ENCODE peak calls at places on chromosomes 13 and 19, in seven cellular contexts. One of them, this sample, is unnamed.

GRCh38 chr19:30754162-30754561 is 382.0 kb downstream of the ZNF536 start:
- DNase-seq in CD4-positive, alpha-beta T cell: no peak
- DNase-seq in tibial artery: no peak
- DNase-seq in Peyer's patch: no peak
- DNase-seq in thoracic aorta: no peak
- DNase-seq in A549: no peak
- DNase-seq in pancreas: no peak
- DNase-seq in this sample: no peak

GRCh38 chr19:9909251-9909650 is 27.1 kb downstream of the OLFM2 start:
- DNase-seq in Peyer's patch: no peak
- DNase-seq in A549: no peak
- DNase-seq in CD4-positive, alpha-beta T cell: no peak
- DNase-seq in thoracic aorta: no peak
- DNase-seq in pancreas: no peak
- DNase-seq in tibial artery: no peak
- DNase-seq in this sample: no peak

GRCh38 chr13:30618186-30618937 is 642 bp downstream of the USPL1 start:
- DNase-seq in CD4-positive, alpha-beta T cell: no peak
- DNase-seq in pancreas: peak
- DNase-seq in tibial artery: peak
- DNase-seq in A549: no peak
- DNase-seq in thoracic aorta: no peak
- DNase-seq in Peyer's patch: no peak
- DNase-seq in this sample: peak

GRCh38 chr13:20528451-20528850 is 2.8 kb upstream of the CRYL1 start:
- DNase-seq in CD4-positive, alpha-beta T cell: no peak
- DNase-seq in Peyer's patch: no peak
- DNase-seq in A549: no peak
- DNase-seq in tibial artery: no peak
- DNase-seq in thoracic aorta: no peak
- DNase-seq in pancreas: no peak
- DNase-seq in this sample: no peak

GRCh38 chr19:31070676-31071075 is 278.6 kb downstream of the TSHZ3 start:
- DNase-seq in thoracic aorta: no peak
- DNase-seq in tibial artery: no peak
- DNase-seq in A549: no peak
- DNase-seq in CD4-positive, alpha-beta T cell: no peak
- DNase-seq in Peyer's patch: no peak
- DNase-seq in pancreas: no peak
- DNase-seq in this sample: no peak

GRCh38 chr19:35397064-35397463 is 26.2 kb downstream of the GPR42 start:
- DNase-seq in A549: no peak
- DNase-seq in pancreas: no peak
- DNase-seq in CD4-positive, alpha-beta T cell: no peak
- DNase-seq in thoracic aorta: no peak
- DNase-seq in Peyer's patch: no peak
- DNase-seq in tibial artery: no peak
- DNase-seq in this sample: no peak

GRCh38 chr19:13986348-13986904 is 19.7 kb downstream of the RFX1 start:
- DNase-seq in CD4-positive, alpha-beta T cell: peak
- DNase-seq in Peyer's patch: peak
- DNase-seq in A549: no peak
- DNase-seq in pancreas: peak
- DNase-seq in tibial artery: peak
- DNase-seq in thoracic aorta: peak
- DNase-seq in this sample: peak

GRCh38 chr13:26583662-26584061 is 26.2 kb downstream of the WASF3 start:
- DNase-seq in A549: no peak
- DNase-seq in CD4-positive, alpha-beta T cell: no peak
- DNase-seq in tibial artery: no peak
- DNase-seq in pancreas: no peak
- DNase-seq in Peyer's patch: no peak
- DNase-seq in thoracic aorta: no peak
- DNase-seq in this sample: no peak

GRCh38 chr13:75514080-75515040 is 23.3 kb downstream of the COMMD6 start:
- DNase-seq in CD4-positive, alpha-beta T cell: no peak
- DNase-seq in pancreas: no peak
- DNase-seq in A549: no peak
- DNase-seq in tibial artery: no peak
- DNase-seq in thoracic aorta: no peak
- DNase-seq in Peyer's patch: no peak
- DNase-seq in this sample: no peak

GRCh38 chr19:1221141-1221903 is 15.7 kb downstream of the STK11 start:
- DNase-seq in A549: peak
- DNase-seq in tibial artery: no peak
- DNase-seq in CD4-positive, alpha-beta T cell: no peak
- DNase-seq in Peyer's patch: peak
- DNase-seq in thoracic aorta: no peak
- DNase-seq in pancreas: peak
- DNase-seq in this sample: no peak

GRCh38 chr19:37991176-37991835 is 84.3 kb downstream of the SIPA1L3 start:
- DNase-seq in tibial artery: no peak
- DNase-seq in CD4-positive, alpha-beta T cell: no peak
- DNase-seq in Peyer's patch: no peak
- DNase-seq in pancreas: no peak
- DNase-seq in thoracic aorta: no peak
- DNase-seq in A549: no peak
- DNase-seq in this sample: no peak

GRCh38 chr19:29590278-29590677 is 15.8 kb upstream of the POP4 start:
- DNase-seq in tibial artery: no peak
- DNase-seq in Peyer's patch: no peak
- DNase-seq in pancreas: no peak
- DNase-seq in A549: no peak
- DNase-seq in CD4-positive, alpha-beta T cell: no peak
- DNase-seq in thoracic aorta: no peak
- DNase-seq in this sample: no peak

GRCh38 chr13:109381546-109382180 is 404.7 kb downstream of the IRS2 start:
- DNase-seq in tibial artery: no peak
- DNase-seq in A549: no peak
- DNase-seq in thoracic aorta: no peak
- DNase-seq in pancreas: no peak
- DNase-seq in CD4-positive, alpha-beta T cell: no peak
- DNase-seq in Peyer's patch: no peak
- DNase-seq in this sample: no peak

GRCh38 chr13:99371956-99372355 is 64.8 kb upstream of the GPR183 start:
- DNase-seq in pancreas: no peak
- DNase-seq in Peyer's patch: no peak
- DNase-seq in tibial artery: no peak
- DNase-seq in thoracic aorta: no peak
- DNase-seq in CD4-positive, alpha-beta T cell: peak
- DNase-seq in A549: no peak
- DNase-seq in this sample: no peak

GRCh38 chr13:24505756-24506155 is 6.8 kb downstream of the PARP4 start:
- DNase-seq in Peyer's patch: no peak
- DNase-seq in tibial artery: no peak
- DNase-seq in A549: no peak
- DNase-seq in thoracic aorta: no peak
- DNase-seq in pancreas: no peak
- DNase-seq in CD4-positive, alpha-beta T cell: no peak
- DNase-seq in this sample: no peak

GRCh38 chr19:43820098-43820860 is 6.8 kb upstream of the ZNF283 start:
- DNase-seq in thoracic aorta: no peak
- DNase-seq in tibial artery: no peak
- DNase-seq in pancreas: no peak
- DNase-seq in CD4-positive, alpha-beta T cell: no peak
- DNase-seq in Peyer's patch: no peak
- DNase-seq in A549: peak
- DNase-seq in this sample: no peak

GRCh38 chr19:40366697-40367561 is 18.4 kb downstream of the PLD3 start:
- DNase-seq in CD4-positive, alpha-beta T cell: no peak
- DNase-seq in pancreas: no peak
- DNase-seq in tibial artery: no peak
- DNase-seq in thoracic aorta: no peak
- DNase-seq in A549: peak
- DNase-seq in Peyer's patch: no peak
- DNase-seq in this sample: no peak

GRCh38 chr19:13807421-13808021 is 12.3 kb downstream of the ZSWIM4 start:
- DNase-seq in thoracic aorta: no peak
- DNase-seq in A549: no peak
- DNase-seq in pancreas: no peak
- DNase-seq in tibial artery: no peak
- DNase-seq in CD4-positive, alpha-beta T cell: no peak
- DNase-seq in Peyer's patch: no peak
- DNase-seq in this sample: no peak

GRCh38 chr19:38093587-38093986 is 130.4 kb downstream of the DPF1 start:
- DNase-seq in CD4-positive, alpha-beta T cell: no peak
- DNase-seq in thoracic aorta: no peak
- DNase-seq in Peyer's patch: no peak
- DNase-seq in tibial artery: no peak
- DNase-seq in pancreas: peak
- DNase-seq in A549: no peak
- DNase-seq in this sample: no peak

DNA sequence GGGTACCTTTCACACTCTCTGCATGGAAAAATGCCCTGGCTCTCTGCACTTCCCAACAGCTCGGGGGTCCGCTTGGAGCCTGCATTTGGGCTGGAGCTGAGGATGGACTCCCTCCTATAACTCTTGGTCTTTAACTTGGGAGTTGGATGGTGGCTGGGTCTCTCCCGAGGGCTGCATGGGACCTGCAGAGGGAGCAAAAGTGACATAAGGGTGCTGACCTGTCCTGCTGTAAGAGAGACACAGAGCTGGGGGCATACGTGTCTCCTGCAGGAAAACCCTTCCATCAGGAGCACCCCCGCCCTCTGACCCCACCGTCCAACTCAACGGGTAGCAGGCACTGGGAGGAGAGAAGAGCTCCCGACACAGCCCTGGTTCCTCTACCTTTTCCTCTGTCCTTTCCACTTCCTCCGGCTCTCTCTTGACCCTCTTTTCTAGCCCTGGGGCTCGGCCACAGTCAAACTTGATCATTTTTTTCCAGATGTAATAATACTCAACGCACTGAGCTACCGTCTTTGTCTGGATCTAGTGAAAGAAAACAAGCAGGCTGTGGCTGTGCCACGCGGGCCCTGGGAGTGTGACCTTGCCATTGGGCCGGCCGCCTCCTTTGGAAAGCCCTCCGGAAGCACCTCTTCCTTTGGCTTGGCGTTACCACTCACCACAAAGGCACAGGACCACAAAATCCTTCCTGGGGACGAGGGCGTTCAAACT is 6.8 kb upstream of the NAPA start:
- DNase-seq in pancreas: no peak
- DNase-seq in CD4-positive, alpha-beta T cell: no peak
- DNase-seq in A549: no peak
- DNase-seq in Peyer's patch: no peak
- DNase-seq in tibial artery: no peak
- DNase-seq in thoracic aorta: no peak
- DNase-seq in this sample: no peak
- TF ChIP-seq CTCF in pancreas: no peak
- TF ChIP-seq CTCF in CD4-positive, alpha-beta T cell: no peak
- TF ChIP-seq CTCF in A549: no peak
- TF ChIP-seq CTCF in Peyer's patch: no peak
- TF ChIP-seq CTCF in tibial artery: no peak
- TF ChIP-seq CTCF in thoracic aorta: no peak
- TF ChIP-seq CTCF in this sample: no peak

GRCh38 chr19:18306209-18306902 is 16.5 kb downstream of the LSM4 start:
- DNase-seq in A549: no peak
- DNase-seq in Peyer's patch: no peak
- DNase-seq in tibial artery: no peak
- DNase-seq in pancreas: no peak
- DNase-seq in CD4-positive, alpha-beta T cell: no peak
- DNase-seq in thoracic aorta: no peak
- DNase-seq in this sample: no peak

GRCh38 chr19:18304194-18304495 is 18.7 kb downstream of the LSM4 start:
- DNase-seq in thoracic aorta: no peak
- DNase-seq in pancreas: no peak
- DNase-seq in A549: no peak
- DNase-seq in Peyer's patch: peak
- DNase-seq in CD4-positive, alpha-beta T cell: no peak
- DNase-seq in tibial artery: peak
- DNase-seq in this sample: peak

GRCh38 chr19:18301718-18302111 is 20.3 kb upstream of the JUND start:
- DNase-seq in Peyer's patch: no peak
- DNase-seq in CD4-positive, alpha-beta T cell: no peak
- DNase-seq in thoracic aorta: no peak
- DNase-seq in pancreas: no peak
- DNase-seq in A549: no peak
- DNase-seq in tibial artery: no peak
- DNase-seq in this sample: no peak

GRCh38 chr19:18306903-18307681 is 15.8 kb downstream of the LSM4 start:
- DNase-seq in tibial artery: no peak
- DNase-seq in thoracic aorta: no peak
- DNase-seq in A549: no peak
- DNase-seq in CD4-positive, alpha-beta T cell: no peak
- DNase-seq in pancreas: no peak
- DNase-seq in Peyer's patch: peak
- DNase-seq in this sample: no peak

DNA sequence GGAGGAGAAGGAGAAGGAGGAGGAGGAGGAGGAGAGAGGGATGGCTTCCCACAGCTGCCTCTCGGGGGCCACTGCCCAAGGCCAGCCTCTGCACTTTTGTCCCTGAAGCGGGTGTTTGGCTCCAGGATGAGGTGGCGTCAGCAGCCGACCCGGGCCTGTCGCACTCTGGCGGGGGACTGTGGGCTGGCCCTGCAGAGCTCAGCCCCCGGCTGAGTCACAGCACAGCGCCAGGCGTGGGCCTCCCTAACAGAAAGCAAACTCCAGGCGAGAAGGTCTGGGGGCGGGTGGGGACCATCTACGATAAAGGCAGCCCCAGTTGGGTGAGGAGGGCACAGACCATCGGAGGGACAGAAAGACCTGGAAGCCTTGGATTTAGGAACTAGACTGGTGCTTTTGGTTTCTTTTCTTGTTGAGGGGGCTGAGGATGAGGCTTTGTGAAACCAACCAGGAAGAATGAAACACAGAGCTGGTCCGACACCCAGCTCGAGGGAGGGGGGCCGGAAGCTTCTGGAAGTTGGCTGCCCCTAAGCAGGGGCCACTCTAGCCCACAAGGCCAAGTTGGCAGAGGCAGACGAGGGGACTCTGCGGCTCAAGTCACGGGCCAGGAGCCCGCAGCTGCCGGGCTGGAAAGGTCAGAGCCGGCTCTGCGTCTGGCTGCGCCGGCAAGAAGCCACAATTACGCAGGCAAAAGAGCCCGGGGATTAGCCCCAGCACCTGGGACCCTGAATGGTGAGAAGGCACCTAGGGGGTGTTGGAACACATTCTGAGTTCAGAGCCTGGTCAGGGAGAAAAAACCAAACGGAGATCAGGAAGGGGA is 18.2 kb downstream of the LSM4 start:
- DNase-seq in A549: peak
- DNase-seq in pancreas: peak
- DNase-seq in tibial artery: peak
- DNase-seq in thoracic aorta: peak
- DNase-seq in Peyer's patch: peak
- DNase-seq in CD4-positive, alpha-beta T cell: peak
- DNase-seq in this sample: peak
- TF ChIP-seq CTCF in A549: no peak
- TF ChIP-seq CTCF in pancreas: no peak
- TF ChIP-seq CTCF in tibial artery: no peak
- TF ChIP-seq CTCF in thoracic aorta: no peak
- TF ChIP-seq CTCF in Peyer's patch: no peak
- TF ChIP-seq CTCF in CD4-positive, alpha-beta T cell: no peak
- TF ChIP-seq CTCF in this sample: no peak

GRCh38 chr19:8017808-8018207 is 12.4 kb upstream of the ELAVL1 start:
- DNase-seq in pancreas: no peak
- DNase-seq in thoracic aorta: no peak
- DNase-seq in A549: no peak
- DNase-seq in CD4-positive, alpha-beta T cell: peak
- DNase-seq in Peyer's patch: peak
- DNase-seq in tibial artery: no peak
- DNase-seq in this sample: peak
- TF ChIP-seq CTCF in pancreas: no peak
- TF ChIP-seq CTCF in thoracic aorta: no peak
- TF ChIP-seq CTCF in A549: no peak
- TF ChIP-seq CTCF in CD4-positive, alpha-beta T cell: no peak
- TF ChIP-seq CTCF in Peyer's patch: peak
- TF ChIP-seq CTCF in tibial artery: no peak
- TF ChIP-seq CTCF in this sample: peak

GRCh38 chr19:51511353-51511752 is 9.8 kb upstream of the SIGLEC12 start:
- DNase-seq in CD4-positive, alpha-beta T cell: no peak
- DNase-seq in pancreas: no peak
- DNase-seq in tibial artery: no peak
- DNase-seq in Peyer's patch: no peak
- DNase-seq in thoracic aorta: no peak
- DNase-seq in A549: peak
- DNase-seq in this sample: no peak
- TF ChIP-seq CTCF in CD4-positive, alpha-beta T cell: no peak
- TF ChIP-seq CTCF in pancreas: no peak
- TF ChIP-seq CTCF in tibial artery: no peak
- TF ChIP-seq CTCF in Peyer's patch: no peak
- TF ChIP-seq CTCF in thoracic aorta: no peak
- TF ChIP-seq CTCF in A549: no peak
- TF ChIP-seq CTCF in this sample: no peak

This sample was measured in natural killer cell.